ENCODE peak calls at places on chromosomes 3 and 15, in six cellular contexts. T is transverse colon, P is stomach, S is endothelial cell of umbilical vein, I is tibial nerve, L is heart left ventricle. G is an unnamed sample.

GRCh38 chr3:189132125-189132744 is 39.5 kb upstream of the TPRG1 start:
- DNase-seq in P (peak; percentile 45), I (peak; percentile 37), S (peak; percentile 82), L (peak; percentile 39), T (peak; percentile 59), G (no peak)

GRCh38 chr3:129596194-129597086 is 10.0 kb downstream of the PLXND1 start:
- DNase-seq in I (peak; percentile 87), L (peak; percentile 93), S (peak; percentile 98), T (peak; percentile 48), P (no peak), G (peak; percentile 87)

GRCh38 chr15:38263996-38264395 is 11.4 kb downstream of the SPRED1 start:
- DNase-seq in S (no peak), I (no peak), P (no peak), L (no peak), T (no peak), G (no peak)

GRCh38 chr15:62509395-62509973 is 344.4 kb upstream of the C2CD4B start:
- DNase-seq in L (no peak), T (no peak), I (no peak), P (no peak), S (no peak), G (no peak)

GRCh38 chr3:41881233-41881821 is 80.6 kb downstream of the ULK4 start:
- DNase-seq in P (no peak), L (no peak), S (peak; percentile 60), T (no peak), I (peak; percentile 61), G (no peak)

GRCh38 chr3:96813134-96813819 is 1.1 kb upstream of the EPHA6 start:
- DNase-seq in L (peak; percentile 40), P (peak; percentile 62), T (peak; percentile 61), I (peak; percentile 25), S (peak; percentile 59), G (peak; percentile 75)

GRCh38 chr3:36258381-36258780 is 121.9 kb upstream of the STAC start:
- DNase-seq in P (no peak), T (no peak), I (no peak), L (no peak), S (no peak), G (no peak)

GRCh38 chr15:76514292-76514691 is 177.7 kb downstream of the ISL2 start:
- DNase-seq in S (no peak), T (no peak), L (no peak), I (no peak), P (no peak), G (no peak)

GRCh38 chr3:37987315-37987697 is 3.3 kb upstream of the VILL start:
- DNase-seq in T (no peak), I (no peak), P (no peak), L (no peak), S (no peak), G (no peak)

GRCh38 chr15:68430471-68431036 is 1.4 kb downstream of the ITGA11 start:
- DNase-seq in T (no peak), L (no peak), I (no peak), S (no peak), P (no peak), G (no peak)

GRCh38 chr15:92365079-92365478 is 28.6 kb upstream of the ST8SIA2 start:
- DNase-seq in I (no peak), P (peak; percentile 49), L (no peak), S (no peak), T (peak; percentile 34), G (no peak)

GRCh38 chr3:42696356-42697301 is 6.0 kb downstream of the HHATL start:
- DNase-seq in S (no peak), P (peak; percentile 17), I (no peak), L (peak; percentile 12), T (no peak), G (no peak)

GRCh38 chr3:32384938-32385337 is 6.7 kb upstream of the CMTM7 start:
- DNase-seq in L (peak; percentile 30), I (no peak), P (no peak), S (no peak), T (no peak), G (no peak)

GRCh38 chr3:71511037-71511436 is 72.5 kb downstream of the FOXP1 start:
- DNase-seq in P (no peak), L (no peak), S (peak; percentile 38), T (no peak), I (no peak), G (no peak)

GRCh38 chr3:15659254-15659975 is 57.9 kb downstream of the BTD start:
- DNase-seq in T (no peak), L (no peak), P (no peak), S (no peak), I (no peak), G (no peak)

GRCh38 chr3:40387001-40387894 is at the start of gene ENTPD3:
- DNase-seq in L (no peak), S (peak; percentile 17), T (peak; percentile 26), I (no peak), P (peak; percentile 64), G (peak; percentile 25)

GRCh38 chr3:128328546-128329458 is 137.9 kb downstream of the DNAJB8 start:
- DNase-seq in P (peak; percentile 2), I (no peak), S (no peak), T (no peak), L (peak; percentile 12), G (peak; percentile 9)

GRCh38 chr15:66184936-66185790 is 68.4 kb downstream of the MEGF11 start:
- DNase-seq in L (no peak), I (no peak), P (peak; percentile 3), T (no peak), S (no peak), G (no peak)

GRCh38 chr3:149590691-149591441 is 67.0 kb downstream of the WWTR1 start:
- DNase-seq in L (peak; percentile 37), S (peak; percentile 89), P (no peak), I (no peak), T (no peak), G (no peak)

GRCh38 chr15:40051616-40052415 is 12.8 kb upstream of the SRP14 start:
- DNase-seq in T (peak; percentile 62), L (no peak), I (no peak), S (no peak), P (no peak), G (no peak)

GRCh38 chr15:40054056-40054745 is 15.2 kb upstream of the SRP14 start:
- DNase-seq in P (no peak), I (no peak), T (no peak), S (no peak), L (no peak), G (no peak)

GRCh38 chr15:40050788-40051615 is 12.0 kb upstream of the SRP14 start:
- DNase-seq in S (no peak), L (peak; percentile 11), P (no peak), T (no peak), I (no peak), G (peak; percentile 64)

GRCh38 chr15:40053234-40054055 is 14.5 kb upstream of the SRP14 start:
- DNase-seq in S (no peak), T (no peak), L (no peak), I (no peak), P (no peak), G (no peak)

GRCh38 chr15:40052604-40053003 is 13.6 kb upstream of the SRP14 start:
- DNase-seq in L (no peak), I (no peak), S (no peak), P (no peak), T (peak; percentile 78), G (no peak)
- H3K4me1 ChIP-seq in L (peaks cover 19% of the 10 kb centered on the region), I (no peaks in the 10 kb centered on the region), S (peaks cover 8% of the 10 kb centered on the region), P (peaks cover 47% of the 10 kb centered on the region), T (peaks cover 59% of the 10 kb centered on the region), G (peaks cover 9% of the 10 kb centered on the region)

GRCh38 chr15:74994236-74994635 is 1.1 kb upstream of the SCAMP5 start:
- DNase-seq in L (no peak), P (no peak), I (no peak), S (no peak), T (no peak), G (no peak)

GRCh38 chr15:74994685-74995084 is 678 bp upstream of the SCAMP5 start:
- DNase-seq in P (no peak), T (no peak), L (no peak), S (no peak), I (no peak), G (no peak)

GRCh38 chr15:74995779-74996765 is 709 bp downstream of the SCAMP5 start:
- DNase-seq in T (peak; percentile 45), P (peak; percentile 30), I (no peak), L (peak; percentile 23), S (no peak), G (peak; percentile 46)

GRCh38 chr15:74997161-74997942 is 2.0 kb downstream of the SCAMP5 start:
- DNase-seq in S (peak; percentile 35), I (no peak), L (no peak), P (no peak), T (no peak), G (no peak)

GRCh38 chr15:74995182-74995778 is at the start of gene SCAMP5:
- DNase-seq in L (peak; percentile 92), T (peak; percentile 95), S (peak; percentile 79), I (peak; percentile 88), P (peak; percentile 97), G (peak; percentile 94)
- TF ChIP-seq POLR2A in L (no peak), T (no peak), S (no peak), I (no peak), P (no peak), G (no peak)

DNA sequence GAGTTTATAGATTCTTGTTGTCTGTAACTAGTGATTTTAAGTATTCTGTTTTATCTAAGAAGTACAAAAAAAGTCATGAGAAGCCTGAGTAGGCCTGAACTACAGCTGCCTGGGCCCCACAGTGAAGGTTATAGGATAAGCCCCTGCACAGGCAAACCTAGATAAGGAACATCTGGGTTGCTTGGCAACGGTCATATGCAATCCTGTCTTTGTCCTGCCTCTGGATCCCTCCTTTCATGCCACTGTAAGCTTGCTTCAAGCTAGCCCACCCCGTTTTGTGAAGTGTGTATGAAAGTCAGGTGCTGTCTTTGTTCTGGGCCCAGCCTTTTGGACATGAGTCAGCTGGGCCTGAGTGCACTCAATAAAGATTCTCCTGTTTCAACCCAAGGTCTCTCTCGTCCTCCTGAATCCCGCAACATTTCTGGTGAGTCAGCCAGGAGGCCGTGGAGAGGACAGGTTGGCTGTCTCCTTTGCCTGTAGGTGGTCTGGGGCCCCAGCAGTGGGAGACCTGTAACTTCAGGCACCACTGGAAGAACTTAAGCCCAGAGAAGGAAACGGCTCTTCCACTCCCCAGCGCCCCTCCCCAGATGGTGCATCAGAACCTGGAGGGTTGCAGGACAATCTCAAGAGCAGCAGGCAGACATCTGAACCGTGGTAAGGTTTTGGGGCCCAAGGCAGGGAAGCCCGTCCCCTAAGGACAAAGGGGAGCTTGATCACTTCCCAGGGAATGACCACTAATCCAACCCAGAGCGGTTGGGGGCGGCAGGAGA is 8.2 kb upstream of the SLC9C1 start:
- DNase-seq in L (no peak), P (no peak), I (no peak), T (no peak), S (no peak), G (no peak)
- H3K4me3 ChIP-seq in L (no peak overlapping the region), P (peak overlapping the region; percentile 48), I (peak overlapping the region; percentile 37), T (no peak overlapping the region), S (no peak overlapping the region), G (no peak overlapping the region)

DNA sequence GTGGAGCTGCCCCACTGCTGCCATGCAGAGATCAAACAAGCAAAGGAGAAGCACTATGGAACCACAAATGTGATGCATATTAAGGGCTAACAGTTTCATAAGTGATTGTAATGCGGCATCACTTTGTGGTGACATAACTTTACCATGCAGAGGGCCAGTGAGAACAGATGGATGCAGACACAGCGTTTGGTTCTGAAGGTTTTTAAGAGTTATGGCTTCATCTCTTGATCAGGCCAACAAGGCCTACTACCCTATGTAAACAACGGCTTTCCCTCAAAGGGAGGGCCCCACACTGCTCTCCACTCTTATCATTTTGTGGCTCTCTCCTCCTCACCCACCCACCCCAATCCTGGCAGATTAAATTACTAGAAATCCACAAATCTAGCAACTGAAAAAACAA is 13.4 kb downstream of the NR2E3 start:
- DNase-seq in I (no peak), L (no peak), P (no peak), S (no peak), T (no peak), G (no peak)
- H3K4me1 ChIP-seq in I (no peaks in the 10 kb centered on the region), L (no peaks in the 10 kb centered on the region), P (no peaks in the 10 kb centered on the region), S (no peaks in the 10 kb centered on the region), T (no peaks in the 10 kb centered on the region), G (no peaks in the 10 kb centered on the region)